ENCODE peak calls at places on chromosomes 11 and 22, in five cellular contexts. I, P, O, Z and T are unnamed samples.

GRCh38 chr11:45650166-45651095 is 15.0 kb downstream of the CHST1 start:
- DNase-seq in I (no peak), P (no peak), O (peak; percentile 50), Z (no peak), T (peak; percentile 28)

GRCh38 chr11:93997741-93998140 is 23.4 kb upstream of the HEPHL1 start:
- DNase-seq in I (no peak), P (no peak), O (no peak), Z (no peak), T (no peak)

GRCh38 chr11:1178201-1178885 is 20.6 kb downstream of the MUC5AC start:
- DNase-seq in I (no peak), P (no peak), O (no peak), Z (no peak), T (no peak)

GRCh38 chr22:48670317-48670716 is 1157.4 kb downstream of the BRD1 start:
- DNase-seq in I (no peak), P (no peak), O (no peak), Z (no peak), T (no peak)

GRCh38 chr22:42754658-42755057 is 34.0 kb upstream of the A4GALT start:
- DNase-seq in I (no peak), P (peak; percentile 94), O (no peak), Z (peak; percentile 80), T (no peak)

GRCh38 chr11:131544591-131544990 is 174.2 kb downstream of the NTM start:
- DNase-seq in I (no peak), P (no peak), O (no peak), Z (no peak), T (no peak)

GRCh38 chr22:48761546-48761945 is 1066.1 kb downstream of the BRD1 start:
- DNase-seq in I (peak; percentile 41), P (no peak), O (peak; percentile 51), Z (peak; percentile 15), T (peak; percentile 50)

GRCh38 chr11:12822623-12823022 is 148.4 kb downstream of the TEAD1 start:
- DNase-seq in I (no peak), P (no peak), O (no peak), Z (no peak), T (no peak)

GRCh38 chr11:120455487-120455886 is 56.1 kb upstream of the GRIK4 start:
- DNase-seq in I (no peak), P (no peak), O (no peak), Z (no peak), T (no peak)

GRCh38 chr11:20337526-20338154 is 25.9 kb upstream of the HTATIP2 start:
- DNase-seq in I (no peak), P (peak; percentile 18), O (no peak), Z (no peak), T (no peak)

GRCh38 chr11:94583885-94584500 is 16.8 kb downstream of the PIWIL4 start:
- DNase-seq in I (no peak), P (no peak), O (no peak), Z (no peak), T (no peak)

GRCh38 chr11:32090774-32091370 is at the start of gene RCN1:
- DNase-seq in I (no peak), P (peak; percentile 13), O (peak; percentile 79), Z (peak; percentile 46), T (peak; percentile 64)

GRCh38 chr11:64500176-64501013 is 90.6 kb upstream of the SLC22A12 start:
- DNase-seq in I (peak; percentile 47), P (no peak), O (no peak), Z (no peak), T (no peak)

GRCh38 chr11:1488575-1489180 is 2.1 kb upstream of the MOB2 start:
- DNase-seq in I (no peak), P (no peak), O (peak; percentile 63), Z (no peak), T (no peak)

GRCh38 chr22:26921726-26922125 is 264.3 kb downstream of the MIAT start:
- DNase-seq in I (no peak), P (no peak), O (no peak), Z (no peak), T (no peak)

GRCh38 chr11:110366234-110366633 is 63.5 kb upstream of the FDX1 start:
- DNase-seq in I (no peak), P (no peak), O (no peak), Z (peak; percentile 74), T (no peak)

GRCh38 chr11:130457909-130458729 is 9.7 kb downstream of the ADAMTS15 start:
- DNase-seq in I (no peak), P (no peak), O (no peak), Z (no peak), T (no peak)

GRCh38 chr22:29872989-29873388 is 10.0 kb upstream of the MTMR3 start:
- DNase-seq in I (no peak), P (no peak), O (no peak), Z (no peak), T (no peak)

GRCh38 chr11:17014321-17014773 is at the start of gene PLEKHA7:
- DNase-seq in I (no peak), P (peak; percentile 28), O (peak; percentile 47), Z (peak; percentile 34), T (no peak)

GRCh38 chr11:133985981-133986380 is 29.2 kb upstream of the IGSF9B start:
- DNase-seq in I (no peak), P (no peak), O (no peak), Z (no peak), T (no peak)

GRCh38 chr11:92702771-92703170 is 266.7 kb upstream of the MTNR1B start:
- DNase-seq in I (no peak), P (no peak), O (no peak), Z (no peak), T (no peak)

GRCh38 chr11:18064450-18065048 is 18.5 kb upstream of the TPH1 start:
- DNase-seq in I (no peak), P (no peak), O (no peak), Z (no peak), T (no peak)

GRCh38 chr22:22386602-22387385 is 121.7 kb downstream of the ZNF280B start:
- DNase-seq in I (no peak), P (peak; percentile 93), O (no peak), Z (no peak), T (no peak)

GRCh38 chr11:102647430-102647829 is 22.3 kb upstream of the MMP20 start:
- DNase-seq in I (no peak), P (no peak), O (no peak), Z (no peak), T (no peak)

GRCh38 chr11:111039982-111040381 is 205.5 kb upstream of the POU2AF2 start:
- DNase-seq in I (no peak), P (no peak), O (no peak), Z (no peak), T (no peak)

GRCh38 chr22:28332410-28332809 is 347.2 kb downstream of the TTC28 start:
- DNase-seq in I (no peak), P (no peak), O (no peak), Z (no peak), T (no peak)

GRCh38 chr11:59822989-59823566 is 12.5 kb upstream of the MRPL16 start:
- DNase-seq in I (no peak), P (peak; percentile 63), O (no peak), Z (peak; percentile 53), T (no peak)

GRCh38 chr11:57116654-57117053 is 65.1 kb upstream of the LRRC55 start:
- DNase-seq in I (no peak), P (peak; percentile 25), O (no peak), Z (peak; percentile 29), T (no peak)

GRCh38 chr22:23219787-23220484 is 39.6 kb downstream of the BCR start:
- DNase-seq in I (no peak), P (no peak), O (no peak), Z (peak; percentile 51), T (no peak)

GRCh38 chr11:10645212-10645795 is 48.3 kb downstream of the IRAG1 start:
- DNase-seq in I (no peak), P (no peak), O (peak; percentile 3), Z (no peak), T (no peak)

GRCh38 chr11:10641314-10642206 is 52.0 kb downstream of the IRAG1 start:
- DNase-seq in I (peak; percentile 63), P (no peak), O (no peak), Z (no peak), T (no peak)

GRCh38 chr11:10640308-10640707 is 53.2 kb downstream of the IRAG1 start:
- DNase-seq in I (no peak), P (no peak), O (no peak), Z (no peak), T (no peak)

GRCh38 chr11:10639350-10639749 is 54.2 kb downstream of the IRAG1 start:
- DNase-seq in I (no peak), P (no peak), O (no peak), Z (no peak), T (no peak)

DNA sequence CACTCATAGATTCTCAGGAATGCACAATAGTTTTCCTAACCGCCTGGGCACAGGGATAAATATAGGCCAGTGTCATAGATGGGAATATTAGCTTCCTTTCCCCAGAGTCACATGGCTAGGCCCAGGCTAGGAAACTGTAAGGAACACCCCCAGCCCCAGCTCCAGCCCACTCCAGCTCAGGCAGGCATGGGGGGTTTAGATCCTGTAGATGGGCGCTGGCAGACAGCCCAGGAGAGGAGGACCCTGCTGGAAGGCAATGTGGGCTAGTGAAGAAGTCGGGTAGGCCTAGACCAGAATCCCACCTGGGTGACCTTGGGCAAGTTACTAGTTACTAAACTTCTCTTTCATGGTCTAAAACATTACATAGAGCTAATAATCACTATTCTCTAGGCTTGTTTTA is 51.3 kb downstream of the IRAG1 start:
- DNase-seq in I (no peak), P (no peak), O (peak; percentile 65), Z (no peak), T (no peak)
- H3K4me1 ChIP-seq in I (peaks cover 11% of the 10 kb centered on the region), P (no peaks in the 10 kb centered on the region), O (peaks cover 70% of the 10 kb centered on the region), Z (peaks cover 8% of the 10 kb centered on the region), T (peaks cover 11% of the 10 kb centered on the region)

GRCh38 chr11:9905562-9905961 is 241.7 kb downstream of the SWAP70 start:
- DNase-seq in I (no peak), P (no peak), O (no peak), Z (no peak), T (no peak)
- H3K27ac ChIP-seq in I (peak overlapping the region; percentile 75), P (no peak overlapping the region), O (no peak overlapping the region), Z (no peak overlapping the region), T (no peak overlapping the region)

DNA sequence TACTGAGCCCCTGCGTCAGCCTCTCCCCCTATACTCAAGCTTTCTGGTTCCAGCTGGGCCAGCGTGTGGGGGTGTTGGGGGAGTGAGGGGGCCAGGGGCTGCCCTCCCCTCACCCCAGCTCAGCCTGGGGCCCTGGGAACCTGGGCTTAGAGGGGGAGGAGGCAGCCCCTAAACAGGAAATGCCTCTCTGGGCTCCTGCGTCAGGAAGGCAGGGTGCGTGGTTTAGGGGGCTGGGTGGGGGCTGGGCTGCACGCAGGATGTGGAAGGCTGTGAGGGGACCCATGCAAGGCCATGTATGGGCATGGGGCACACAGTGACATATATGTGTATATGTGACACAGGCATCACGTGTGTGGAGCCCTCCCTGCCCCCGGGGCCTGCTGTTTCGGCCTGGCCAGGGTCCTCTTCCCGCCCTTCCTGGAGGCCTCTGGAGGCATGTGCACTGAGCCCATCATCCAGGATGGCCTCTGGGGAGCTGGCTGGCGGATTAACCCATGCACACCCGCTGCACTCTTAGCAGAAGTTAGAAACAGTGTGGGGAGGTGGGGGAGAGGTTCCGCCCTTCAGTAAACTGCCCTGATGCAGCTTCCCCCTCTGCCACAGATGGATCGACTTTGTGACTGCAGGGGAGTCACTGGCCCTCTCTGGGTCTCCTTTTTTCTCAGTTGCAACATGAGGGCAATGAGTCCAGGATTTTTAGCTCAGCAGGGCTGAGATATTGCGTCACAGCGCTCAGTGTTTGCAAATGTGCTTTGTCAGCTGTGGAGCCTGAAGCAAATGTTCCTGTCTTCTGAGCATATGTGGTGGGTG is 1.1 kb upstream of the CD248 start:
- DNase-seq in I (peak; percentile 90), P (peak; percentile 70), O (peak; percentile 91), Z (peak; percentile 36), T (peak; percentile 93)
- H3K4me3 ChIP-seq in I (peak overlapping the region; percentile 53), P (peak overlapping the region; percentile 11), O (no peak overlapping the region), Z (no peak overlapping the region), T (no peak overlapping the region)

GRCh38 chr22:46063861-46064235 is 86.5 kb upstream of the PPARA start:
- DNase-seq in I (peak; percentile 74), P (no peak), O (peak; percentile 66), Z (peak; percentile 44), T (no peak)
- H3K4me1 ChIP-seq in I (peaks cover 97% of the 10 kb centered on the region), P (peaks cover 6% of the 10 kb centered on the region), O (peaks cover 95% of the 10 kb centered on the region), Z (peaks cover 72% of the 10 kb centered on the region), T (peaks cover 92% of the 10 kb centered on the region)

GRCh38 chr22:38346506-38346905 is 29.3 kb upstream of the CSNK1E start:
- DNase-seq in I (peak; percentile 75), P (no peak), O (peak; percentile 42), Z (peak; percentile 13), T (peak; percentile 55)
- H3K27ac ChIP-seq in I (no peak overlapping the region), P (no peak overlapping the region), O (no peak overlapping the region), Z (no peak overlapping the region), T (no peak overlapping the region)